ENCODE peak calls at places on chromosomes 1 and 21, in five cellular contexts. X, I, B, E and R are unnamed samples.

GRCh38 chr1:213921352-213922111 is 66.2 kb upstream of the PROX1 start:
- DNase-seq in E (no peak), X (no peak), B (no peak), I (no peak), R (no peak)

GRCh38 chr1:59072017-59072947 is 224.6 kb upstream of the FGGY start:
- DNase-seq in B (no peak), X (no peak), E (peak), I (no peak), R (no peak)

GRCh38 chr21:46379691-46380090 is 55.7 kb downstream of the PCNT start:
- DNase-seq in I (no peak), E (no peak), X (no peak), B (no peak), R (no peak)

GRCh38 chr21:44437696-44438431 is 17.4 kb upstream of the LRRC3 start:
- DNase-seq in X (no peak), E (no peak), B (no peak), I (no peak), R (no peak)

GRCh38 chr1:219041819-219042218 is 131.9 kb upstream of the LYPLAL1 start:
- DNase-seq in X (no peak), B (no peak), E (no peak), I (no peak), R (no peak)

GRCh38 chr1:113021430-113022085 is 51.4 kb upstream of the LRIG2 start:
- DNase-seq in I (no peak), X (no peak), E (no peak), B (peak), R (no peak)

GRCh38 chr1:1833916-1834325 is 55.7 kb upstream of the NADK start:
- DNase-seq in B (no peak), I (no peak), X (no peak), E (no peak), R (no peak)

GRCh38 chr21:45622416-45623097 is 21.0 kb upstream of the PCBP3 start:
- DNase-seq in I (peak), E (no peak), X (no peak), B (no peak), R (no peak)

GRCh38 chr1:167819849-167820683 is 93.9 kb downstream of the ADCY10 start:
- DNase-seq in X (peak), I (peak), E (no peak), B (peak), R (peak)

GRCh38 chr1:80673935-80674597 is 1126.7 kb upstream of the ADGRL2 start:
- DNase-seq in X (no peak), B (no peak), E (no peak), I (no peak), R (no peak)

GRCh38 chr1:6409053-6409452 is 10.7 kb downstream of the HES2 start:
- DNase-seq in B (no peak), X (no peak), E (no peak), I (no peak), R (no peak)
- TF ChIP-seq CTCF in B (no peak), X (no peak), E (no peak), I (no peak), R (peak)

GRCh38 chr21:26852422-26852821 is 7.2 kb upstream of the ADAMTS1 start:
- DNase-seq in I (no peak), E (no peak), X (no peak), B (no peak), R (no peak)

GRCh38 chr21:26847951-26848350 is 2.7 kb upstream of the ADAMTS1 start:
- DNase-seq in X (no peak), I (no peak), B (no peak), E (no peak), R (no peak)

GRCh38 chr21:26849428-26850115 is 4.4 kb upstream of the ADAMTS1 start:
- DNase-seq in I (no peak), X (no peak), E (no peak), B (no peak), R (no peak)

GRCh38 chr21:26851109-26851944 is 6.1 kb upstream of the ADAMTS1 start:
- DNase-seq in E (no peak), I (no peak), X (no peak), B (no peak), R (no peak)

GRCh38 chr21:26850116-26850643 is 5.0 kb upstream of the ADAMTS1 start:
- DNase-seq in B (no peak), E (no peak), I (no peak), X (no peak), R (no peak)
- TF ChIP-seq CTCF in B (peak), E (no peak), I (peak), X (peak), R (peak)

GRCh38 chr1:52053862-52054261 is 1.1 kb downstream of the TXNDC12 start:
- DNase-seq in B (no peak), X (no peak), E (no peak), I (no peak), R (no peak)
- TF ChIP-seq CTCF in B (no peak), X (no peak), E (no peak), I (no peak), R (no peak)

GRCh38 chr1:162633327-162633762 is 1.1 kb downstream of the DDR2 start:
- DNase-seq in X (no peak), E (no peak), I (no peak), B (no peak), R (no peak)
- TF ChIP-seq CTCF in X (peak), E (no peak), I (no peak), B (no peak), R (peak)